ENCODE peak calls at places on chromosomes 1 and 21, in seven cellular contexts. G is GM23338, D is psoas muscle, K is body of pancreas, B is GM06990, Y is foreskin fibroblast, V is fibroblast of the aortic adventitia. E is an unnamed sample.
A peak's percentile ranks its signal among the peaks of the same experiment; 100 is the strongest.

GRCh38 chr1:11960276-11960675 is 20.0 kb upstream of the MFN2 start:
- DNase-seq in K (no peak), D (no peak), V (no peak), G (no peak), Y (no peak), B (no peak), E (no peak)

GRCh38 chr1:36161656-36162531 is 5.9 kb downstream of the MAP7D1 start:
- DNase-seq in G (peak; percentile 49), Y (no peak), V (peak; percentile 33), K (peak; percentile 69), B (peak; percentile 72), D (peak; percentile 32), E (peak; percentile 42)

GRCh38 chr1:38267037-38268036 is 220.7 kb upstream of the POU3F1 start:
- DNase-seq in G (peak; percentile 16), K (no peak), B (no peak), V (no peak), D (no peak), Y (no peak), E (no peak)

GRCh38 chr1:3942416-3943122 is 42.5 kb upstream of the C1orf174 start:
- DNase-seq in B (no peak), K (no peak), D (no peak), V (no peak), Y (no peak), G (no peak), E (no peak)

GRCh38 chr1:112981461-112982233 is 25.7 kb upstream of the SLC16A1 start:
- DNase-seq in G (no peak), D (no peak), B (no peak), K (no peak), V (no peak), Y (no peak), E (no peak)

GRCh38 chr1:200665851-200666250 is 3.9 kb downstream of the DDX59 start:
- DNase-seq in K (no peak), Y (no peak), V (peak; percentile 88), B (no peak), G (peak; percentile 51), D (no peak), E (no peak)

GRCh38 chr1:38527373-38527966 is 332.1 kb downstream of the RRAGC start:
- DNase-seq in D (no peak), V (no peak), B (peak; percentile 26), G (peak; percentile 60), Y (no peak), K (peak; percentile 20), E (no peak)

GRCh38 chr1:36890776-36891175 is 143.5 kb downstream of the GRIK3 start:
- DNase-seq in V (no peak), D (no peak), G (no peak), K (no peak), Y (no peak), B (no peak), E (no peak)

GRCh38 chr1:227043755-227044154 is 103.7 kb downstream of the COQ8A start:
- DNase-seq in K (no peak), Y (peak; percentile 29), D (no peak), G (no peak), V (peak; percentile 60), B (no peak), E (peak; percentile 83)

GRCh38 chr1:10170362-10170665 is 40.1 kb upstream of the KIF1B start:
- DNase-seq in B (peak; percentile 60), D (no peak), V (no peak), Y (no peak), G (no peak), K (no peak), E (no peak)

GRCh38 chr1:183877321-183877720 is 72.4 kb downstream of the RGL1 start:
- DNase-seq in G (no peak), B (no peak), K (peak; percentile 54), V (peak; percentile 90), Y (peak; percentile 77), D (peak; percentile 54), E (peak; percentile 57)

GRCh38 chr1:43554444-43554992 is 23.8 kb downstream of the PTPRF start:
- DNase-seq in Y (peak; percentile 76), K (no peak), D (no peak), V (peak; percentile 57), G (peak; percentile 86), B (no peak), E (peak; percentile 81)

GRCh38 chr1:233113009-233113712 is 162.8 kb downstream of the NTPCR start:
- DNase-seq in V (peak; percentile 100), D (peak; percentile 84), G (peak; percentile 90), K (peak; percentile 35), B (peak; percentile 14), Y (peak; percentile 99), E (peak; percentile 100)

GRCh38 chr1:23867542-23867952 is 543 bp downstream of the FUCA1 start:
- DNase-seq in D (no peak), Y (no peak), V (no peak), G (peak; percentile 35), B (no peak), K (no peak), E (no peak)

GRCh38 chr1:184212649-184213314 is 161.3 kb downstream of the TSEN15 start:
- DNase-seq in K (no peak), V (peak; percentile 84), G (no peak), B (no peak), Y (peak; percentile 85), D (no peak), E (peak; percentile 96)

GRCh38 chr1:32828341-32828740 is 10.9 kb downstream of the S100PBP start:
- DNase-seq in K (no peak), G (peak; percentile 23), B (no peak), V (peak; percentile 22), D (no peak), Y (peak; percentile 44), E (peak; percentile 52)
- TF ChIP-seq CTCF in K (no peak), G (peak; percentile 22), B (no peak), V (peak; percentile 5), D (no peak), Y (no peak), E (peak; percentile 40)

GRCh38 chr21:43778469-43779335 is 2.6 kb upstream of the CSTB start:
- DNase-seq in V (no peak), G (peak; percentile 45), B (no peak), Y (peak; percentile 56), D (no peak), K (no peak), E (peak; percentile 83)
- H3K4me3 ChIP-seq in V (no peak overlapping the region), G (no peak overlapping the region), B (no peak overlapping the region), Y (no peak overlapping the region), D (no peak overlapping the region), K (no peak overlapping the region), E (no peak overlapping the region)

GRCh38 chr1:55558515-55558914 is 343.4 kb upstream of the USP24 start:
- DNase-seq in V (no peak), K (no peak), B (no peak), Y (no peak), D (no peak), G (no peak), E (no peak)
- TF ChIP-seq CTCF in V (no peak), K (no peak), B (no peak), Y (no peak), D (no peak), G (no peak), E (no peak)

GRCh38 chr21:38569733-38570132 is 71.5 kb upstream of the ERG start:
- DNase-seq in Y (no peak), G (no peak), K (no peak), B (no peak), V (no peak), D (no peak), E (no peak)

GRCh38 chr21:38562182-38562581 is 63.9 kb upstream of the ERG start:
- DNase-seq in Y (no peak), D (no peak), V (no peak), K (no peak), G (no peak), B (no peak), E (no peak)

GRCh38 chr21:38567577-38568360 is 69.5 kb upstream of the ERG start:
- DNase-seq in V (peak; percentile 38), D (no peak), B (no peak), G (peak; percentile 13), K (no peak), Y (peak; percentile 67), E (peak; percentile 54)
- H3K4me3 ChIP-seq in V (peak overlapping the region; percentile 37), D (no peak overlapping the region), B (no peak overlapping the region), G (no peak overlapping the region), K (no peak overlapping the region), Y (peak overlapping the region; percentile 48), E (peak overlapping the region; percentile 35)

DNA sequence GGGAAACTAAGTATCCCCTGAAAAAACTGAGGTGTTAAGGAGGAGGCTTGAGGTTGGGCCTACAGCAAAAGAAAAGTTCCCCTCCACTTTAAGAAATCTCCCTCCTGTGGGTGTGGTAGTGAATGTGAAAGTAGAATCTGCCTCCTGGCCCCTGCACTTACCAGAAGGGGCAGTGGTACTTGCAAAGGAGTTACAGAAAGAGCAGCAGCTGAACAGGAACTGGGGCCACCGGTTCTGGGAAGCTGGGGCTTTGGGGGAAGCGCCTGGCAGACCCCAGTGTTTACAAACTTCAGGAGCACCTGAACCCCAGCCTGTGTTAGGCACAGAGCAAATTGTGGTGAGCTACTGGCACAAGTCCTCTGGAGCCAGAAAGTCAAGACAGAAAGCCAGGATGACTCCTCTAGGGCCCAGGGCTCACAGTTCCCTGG is 250.2 kb upstream of the FGGY start:
- DNase-seq in K (no peak), B (peak; percentile 59), Y (no peak), D (no peak), V (peak; percentile 48), G (peak; percentile 21), E (peak; percentile 63)
- TF ChIP-seq CTCF in K (no peak), B (peak; percentile 47), Y (peak; percentile 22), D (no peak), V (peak; percentile 49), G (peak; percentile 12), E (peak; percentile 56)

DNA sequence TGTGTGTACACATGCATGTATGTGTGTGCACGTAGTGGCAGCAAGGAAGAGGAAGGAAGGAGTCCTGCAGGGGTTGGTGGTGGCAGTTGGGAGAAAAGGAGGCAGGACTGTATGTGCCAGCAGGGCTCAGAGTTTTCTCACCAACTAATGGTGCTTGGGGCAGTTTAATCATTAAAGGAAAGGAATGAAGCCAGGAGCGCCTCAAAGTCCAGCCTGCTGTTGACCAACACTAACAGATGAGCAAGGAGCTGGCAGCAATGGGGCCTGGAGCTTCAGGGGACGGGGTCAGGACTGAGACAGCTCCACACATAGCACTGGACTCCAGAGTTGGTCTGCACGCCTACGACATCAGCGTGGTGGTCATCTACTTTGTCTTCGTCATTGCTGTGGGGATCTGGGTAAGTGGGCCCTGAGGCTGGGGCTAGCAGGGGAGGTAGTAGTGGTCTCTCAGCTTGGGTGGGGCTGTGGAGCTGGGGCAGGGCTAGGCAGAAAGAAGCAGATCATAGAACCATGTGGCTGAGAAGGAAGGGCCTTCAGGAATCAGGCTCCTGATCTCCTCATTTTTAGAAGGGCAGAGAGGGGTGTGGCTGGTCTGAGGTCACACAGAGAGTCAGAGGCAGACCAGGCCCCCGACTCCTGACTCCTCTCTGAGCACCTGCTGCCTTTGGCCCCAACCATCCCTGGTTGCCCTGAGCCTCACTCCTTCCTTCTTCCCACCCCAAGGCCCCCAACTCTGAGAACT is at the start of gene SLC5A9:
- DNase-seq in V (no peak), Y (no peak), B (no peak), K (peak; percentile 60), D (no peak), G (no peak), E (no peak)
- H3K4me3 ChIP-seq in V (no peak within 1 kb of the TSS), Y (no peak within 1 kb of the TSS), B (no peak within 1 kb of the TSS), K (no peak within 1 kb of the TSS), D (no peak within 1 kb of the TSS), G (no peak within 1 kb of the TSS), E (no peak within 1 kb of the TSS)

GRCh38 chr1:156751724-156752481 is 428 bp upstream of the HDGF start:
- DNase-seq in K (peak; percentile 96), G (peak; percentile 98), V (peak; percentile 93), D (peak; percentile 99), Y (peak; percentile 99), B (peak; percentile 97), E (peak; percentile 98)
- TF ChIP-seq CTCF in K (no peak), G (no peak), V (no peak), D (no peak), Y (no peak), B (no peak), E (peak; percentile 13)

GRCh38 chr1:89198500-89199072 is at the start of gene GBP4:
- DNase-seq in V (peak; percentile 50), G (peak; percentile 46), D (peak; percentile 60), B (peak; percentile 44), K (peak; percentile 14), Y (peak; percentile 18), E (peak; percentile 73)
- H3K4me3 ChIP-seq in V (peak within 1 kb of the TSS; percentile 54), G (no peak within 1 kb of the TSS), D (peak within 1 kb of the TSS; percentile 63), B (peak within 1 kb of the TSS; percentile 53), K (peak within 1 kb of the TSS; percentile 4), Y (peak within 1 kb of the TSS; percentile 54), E (peak within 1 kb of the TSS; percentile 59)

E was measured in choroid plexus epithelial cell.